ENCODE peak calls at places on chromosomes 16 and 17, in five cellular contexts. R, E, M, K and P are unnamed samples.

GRCh38 chr17:45235071-45236001 is 13.7 kb downstream of the FMNL1 start:
- DNase-seq in R (no peak), E (peak; percentile 58), M (peak; percentile 85), K (peak; percentile 80), P (peak; percentile 81)

GRCh38 chr17:70848785-70849184 is 679.5 kb downstream of the KCNJ2 start:
- DNase-seq in R (no peak), E (no peak), M (no peak), K (no peak), P (no peak)

GRCh38 chr16:2143874-2144485 is 4.4 kb upstream of the RAB26 start:
- DNase-seq in R (no peak), E (no peak), M (no peak), K (no peak), P (no peak)

GRCh38 chr17:61321344-61321743 is 78.3 kb upstream of the TBX2 start:
- DNase-seq in R (no peak), E (no peak), M (no peak), K (no peak), P (no peak)

GRCh38 chr17:62933986-62934385 is 32.0 kb upstream of the TANC2 start:
- DNase-seq in R (no peak), E (no peak), M (no peak), K (no peak), P (no peak)

GRCh38 chr17:48597775-48598631 is 4.4 kb upstream of the HOXB5 start:
- DNase-seq in R (no peak), E (no peak), M (no peak), K (no peak), P (no peak)

GRCh38 chr17:63078707-63079106 is 112.7 kb downstream of the TANC2 start:
- DNase-seq in R (no peak), E (no peak), M (no peak), K (no peak), P (no peak)

GRCh38 chr17:27622914-27623313 is 8.1 kb upstream of the LGALS9 start:
- DNase-seq in R (no peak), E (no peak), M (no peak), K (no peak), P (no peak)

GRCh38 chr16:2035431-2036199 is 8.9 kb downstream of the NHERF2 start:
- DNase-seq in R (no peak), E (peak; percentile 84), M (no peak), K (no peak), P (peak; percentile 66)

GRCh38 chr16:15682105-15682570 is 32.1 kb downstream of the NDE1 start:
- DNase-seq in R (no peak), E (peak; percentile 89), M (peak; percentile 86), K (no peak), P (no peak)

GRCh38 chr16:15676506-15676905 is 26.5 kb downstream of the NDE1 start:
- DNase-seq in R (no peak), E (no peak), M (no peak), K (no peak), P (no peak)

GRCh38 chr16:13112639-13113038 is 211.2 kb downstream of the SHISA9 start:
- DNase-seq in R (no peak), E (no peak), M (no peak), K (no peak), P (no peak)

GRCh38 chr17:29215717-29216116 is 30.9 kb upstream of the CRYBA1 start:
- DNase-seq in R (no peak), E (no peak), M (no peak), K (no peak), P (no peak)

GRCh38 chr17:47980516-47980915 is 9.6 kb downstream of the CDK5RAP3 start:
- DNase-seq in R (no peak), E (no peak), M (no peak), K (no peak), P (no peak)

GRCh38 chr17:31064707-31065106 is 30.1 kb upstream of the NF1 start:
- DNase-seq in R (no peak), E (no peak), M (no peak), K (no peak), P (no peak)

GRCh38 chr16:64253525-64253924 is 868.3 kb downstream of the CDH11 start:
- DNase-seq in R (no peak), E (no peak), M (no peak), K (no peak), P (no peak)

GRCh38 chr16:88530858-88531203 is 39.4 kb upstream of the ZC3H18 start:
- DNase-seq in R (no peak), E (no peak), M (peak; percentile 84), K (no peak), P (no peak)

GRCh38 chr17:72516772-72517399 is 396.1 kb downstream of the SOX9 start:
- DNase-seq in R (no peak), E (peak; percentile 72), M (no peak), K (no peak), P (no peak)

GRCh38 chr16:85935391-85935956 is 36.5 kb downstream of the IRF8 start:
- DNase-seq in R (no peak), E (no peak), M (no peak), K (no peak), P (no peak)

GRCh38 chr16:28140788-28141618 is 70.8 kb downstream of the XPO6 start:
- DNase-seq in R (peak; percentile 90), E (peak; percentile 10), M (no peak), K (no peak), P (no peak)

GRCh38 chr17:33284022-33284421 is 9.1 kb downstream of the ASIC2 start:
- DNase-seq in R (no peak), E (peak; percentile 37), M (no peak), K (no peak), P (no peak)

GRCh38 chr16:27745348-27745747 is 195.4 kb downstream of the KATNIP start:
- DNase-seq in R (no peak), E (peak; percentile 10), M (no peak), K (no peak), P (no peak)

DNA sequence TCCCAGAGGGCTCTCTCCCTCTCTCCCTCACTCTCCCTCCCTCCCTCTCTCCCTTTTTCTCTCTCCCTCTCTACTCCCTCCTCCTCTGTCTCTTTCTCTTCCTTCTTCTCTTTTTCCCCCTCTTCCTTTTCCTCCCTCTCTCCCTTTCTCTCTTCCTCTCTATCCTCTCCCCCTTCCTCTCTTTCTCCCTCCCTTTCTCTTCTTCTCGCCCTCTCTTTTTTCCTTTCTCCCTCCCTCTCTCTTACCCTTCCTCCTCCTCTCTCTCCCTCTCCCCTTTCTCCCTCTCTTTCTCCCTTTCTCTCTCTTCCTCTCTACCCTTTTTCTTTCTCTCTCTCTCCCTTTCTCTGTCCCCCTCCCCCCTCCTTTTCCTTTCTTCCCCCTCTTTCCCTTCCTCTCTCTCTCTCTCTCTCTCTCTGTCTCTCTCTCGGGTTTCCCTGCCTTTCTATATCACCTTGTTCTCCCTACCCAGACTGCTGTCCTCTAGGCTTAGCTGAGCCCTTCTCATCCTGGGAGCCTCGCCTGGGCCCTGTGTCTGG is 25.8 kb upstream of the TMEM220 start:
- DNase-seq in R (no peak), E (no peak), M (no peak), K (no peak), P (no peak)
- H2AFZ ChIP-seq in R (no peak overlapping the region), E (no peak overlapping the region), M (no peak overlapping the region), K (no peak overlapping the region), P (no peak overlapping the region)

GRCh38 chr17:67315865-67316264 is 50.5 kb downstream of the PSMD12 start:
- DNase-seq in R (no peak), E (no peak), M (no peak), K (no peak), P (no peak)
- TF ChIP-seq CTCF in R (no peak), E (no peak), M (no peak), K (no peak), P (no peak)

GRCh38 chr16:11604783-11605563 is 18.3 kb upstream of the LITAF start:
- DNase-seq in R (no peak), E (no peak), M (no peak), K (no peak), P (no peak)
- TF ChIP-seq EP300 in R (no peak), E (no peak), M (no peak), K (no peak), P (no peak)

GRCh38 chr17:42071810-42072209 is 21.4 kb upstream of the C17orf113 start:
- DNase-seq in R (no peak), E (no peak), M (no peak), K (no peak), P (no peak)
- H2AFZ ChIP-seq in R (no peak overlapping the region), E (no peak overlapping the region), M (no peak overlapping the region), K (no peak overlapping the region), P (peak overlapping the region; percentile 51)

GRCh38 chr17:34892864-34893263 is 68.4 kb downstream of the CCT6B start:
- DNase-seq in R (no peak), E (no peak), M (peak; percentile 57), K (peak; percentile 21), P (peak; percentile 86)
- TF ChIP-seq CTCF in R (peak; percentile 42), E (peak; percentile 68), M (peak; percentile 87), K (peak; percentile 94), P (peak; percentile 50)

GRCh38 chr17:4988168-4988567 is 693 bp upstream of the CAMTA2 start:
- DNase-seq in R (no peak), E (no peak), M (no peak), K (no peak), P (no peak)

GRCh38 chr17:4986403-4986802 is 1.1 kb downstream of the CAMTA2 start:
- DNase-seq in R (no peak), E (no peak), M (no peak), K (no peak), P (no peak)

GRCh38 chr17:4987767-4988083 is 250 bp upstream of the CAMTA2 start:
- DNase-seq in R (no peak), E (no peak), M (no peak), K (no peak), P (no peak)

DNA sequence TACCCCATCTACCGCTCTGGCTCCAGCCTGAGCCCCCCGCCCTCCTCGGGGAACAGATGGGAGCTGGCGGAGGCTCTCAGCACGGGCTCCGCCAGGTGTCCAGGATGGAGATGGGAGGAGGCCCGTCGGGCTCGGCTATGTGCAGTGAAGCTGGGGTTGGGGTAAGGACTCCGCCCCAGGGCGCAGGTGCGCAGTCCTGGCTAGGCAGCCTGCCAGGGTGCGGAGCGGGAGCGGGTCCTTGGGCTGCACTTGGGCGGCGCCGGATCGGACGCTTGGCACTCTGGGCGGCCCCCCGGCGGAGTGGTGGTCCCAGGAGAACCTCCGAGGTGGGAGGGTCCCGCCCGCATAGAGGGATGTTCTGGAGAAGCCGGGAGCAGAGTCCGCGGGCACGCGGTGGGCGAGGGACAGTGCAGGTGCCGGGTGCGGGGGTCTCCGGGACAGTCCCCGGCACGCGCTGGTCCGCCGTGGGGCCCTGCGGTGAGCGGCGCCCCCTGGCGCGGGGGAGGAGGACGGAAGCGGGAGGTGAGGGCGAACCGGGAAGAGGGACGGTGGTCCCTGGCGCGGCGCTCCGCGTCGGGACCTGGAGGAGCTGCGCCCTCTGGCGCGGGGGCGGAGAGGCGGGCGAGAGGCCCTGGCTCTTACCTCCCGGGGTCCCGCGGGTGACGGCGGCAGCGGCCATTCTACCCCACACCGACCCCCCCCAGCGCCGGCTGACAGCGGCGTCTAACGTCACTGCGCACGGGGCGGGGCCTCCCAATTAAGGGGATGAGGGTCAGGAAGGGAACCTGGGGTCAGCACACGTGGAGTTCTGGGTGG is at the start of gene CAMTA2:
- DNase-seq in R (no peak), E (peak; percentile 72), M (peak; percentile 90), K (no peak), P (peak; percentile 94)
- TF ChIP-seq EP300 in R (no peak), E (peak; percentile 34), M (peak; percentile 33), K (no peak), P (no peak)

GRCh38 chr16:29649560-29650494 is 13.2 kb upstream of the SPN start:
- DNase-seq in R (no peak), E (no peak), M (no peak), K (no peak), P (no peak)
- H2AFZ ChIP-seq in R (no peak overlapping the region), E (no peak overlapping the region), M (peak overlapping the region; percentile 78), K (peak overlapping the region; percentile 94), P (no peak overlapping the region)